ENCODE peak calls at places on chromosomes 3 and 15, in seven cellular contexts. One of them, this sample, is unnamed.

GRCh38 chr3:197494366-197495058 is 61.3 kb downstream of the BDH1 start:
- DNase-seq in right lobe of liver: no peak
- DNase-seq in GM12865: no peak
- DNase-seq in NB4: no peak
- DNase-seq in fibroblast of the aortic adventitia: peak
- DNase-seq in K562: no peak
- DNase-seq in H1: no peak
- DNase-seq in this sample: no peak

GRCh38 chr3:58874248-58874741 is 175.5 kb downstream of the CFAP20DC start:
- DNase-seq in K562: no peak
- DNase-seq in NB4: no peak
- DNase-seq in right lobe of liver: no peak
- DNase-seq in GM12865: peak
- DNase-seq in fibroblast of the aortic adventitia: no peak
- DNase-seq in H1: no peak
- DNase-seq in this sample: peak

GRCh38 chr15:82093774-82094211 is 48.0 kb upstream of the MEX3B start:
- DNase-seq in NB4: peak
- DNase-seq in fibroblast of the aortic adventitia: peak
- DNase-seq in GM12865: no peak
- DNase-seq in right lobe of liver: no peak
- DNase-seq in K562: peak
- DNase-seq in H1: no peak
- DNase-seq in this sample: peak

GRCh38 chr3:146037697-146038096 is 123.3 kb downstream of the PLOD2 start:
- DNase-seq in H1: no peak
- DNase-seq in right lobe of liver: no peak
- DNase-seq in K562: no peak
- DNase-seq in fibroblast of the aortic adventitia: no peak
- DNase-seq in GM12865: no peak
- DNase-seq in NB4: no peak
- DNase-seq in this sample: peak

GRCh38 chr3:189773056-189773455 is 141.9 kb downstream of the TP63 start:
- DNase-seq in K562: no peak
- DNase-seq in H1: no peak
- DNase-seq in GM12865: no peak
- DNase-seq in fibroblast of the aortic adventitia: peak
- DNase-seq in NB4: no peak
- DNase-seq in right lobe of liver: no peak
- DNase-seq in this sample: peak

GRCh38 chr3:167209011-167209410 is 171.1 kb downstream of the ZBBX start:
- DNase-seq in NB4: no peak
- DNase-seq in right lobe of liver: no peak
- DNase-seq in K562: no peak
- DNase-seq in H1: no peak
- DNase-seq in GM12865: no peak
- DNase-seq in fibroblast of the aortic adventitia: no peak
- DNase-seq in this sample: no peak

GRCh38 chr3:40800343-40800742 is 275.6 kb downstream of the ZNF621 start:
- DNase-seq in H1: peak
- DNase-seq in NB4: peak
- DNase-seq in K562: no peak
- DNase-seq in GM12865: peak
- DNase-seq in fibroblast of the aortic adventitia: peak
- DNase-seq in right lobe of liver: no peak
- DNase-seq in this sample: no peak

GRCh38 chr15:85733415-85733814 is 61.3 kb downstream of the KLHL25 start:
- DNase-seq in H1: no peak
- DNase-seq in NB4: no peak
- DNase-seq in GM12865: no peak
- DNase-seq in right lobe of liver: no peak
- DNase-seq in fibroblast of the aortic adventitia: peak
- DNase-seq in K562: no peak
- DNase-seq in this sample: no peak

GRCh38 chr3:35639251-35640185 is at the start of gene ARPP21:
- DNase-seq in NB4: peak
- DNase-seq in GM12865: no peak
- DNase-seq in K562: no peak
- DNase-seq in fibroblast of the aortic adventitia: peak
- DNase-seq in H1: no peak
- DNase-seq in right lobe of liver: peak
- DNase-seq in this sample: peak

GRCh38 chr3:170485696-170486095 is 67.0 kb downstream of the CLDN11 start:
- DNase-seq in K562: no peak
- DNase-seq in NB4: no peak
- DNase-seq in fibroblast of the aortic adventitia: no peak
- DNase-seq in right lobe of liver: no peak
- DNase-seq in GM12865: no peak
- DNase-seq in H1: no peak
- DNase-seq in this sample: no peak

GRCh38 chr3:125271127-125271526 is 58.6 kb upstream of the SLC12A8 start:
- DNase-seq in K562: no peak
- DNase-seq in fibroblast of the aortic adventitia: no peak
- DNase-seq in right lobe of liver: no peak
- DNase-seq in H1: no peak
- DNase-seq in GM12865: no peak
- DNase-seq in NB4: peak
- DNase-seq in this sample: no peak

GRCh38 chr3:112605285-112605684 is 35.7 kb downstream of the CCDC80 start:
- DNase-seq in K562: no peak
- DNase-seq in right lobe of liver: no peak
- DNase-seq in fibroblast of the aortic adventitia: peak
- DNase-seq in GM12865: no peak
- DNase-seq in NB4: no peak
- DNase-seq in H1: no peak
- DNase-seq in this sample: peak

GRCh38 chr3:64783200-64783599 is 95.4 kb upstream of the ADAMTS9 start:
- DNase-seq in right lobe of liver: no peak
- DNase-seq in H1: no peak
- DNase-seq in GM12865: no peak
- DNase-seq in NB4: no peak
- DNase-seq in K562: no peak
- DNase-seq in fibroblast of the aortic adventitia: no peak
- DNase-seq in this sample: no peak
- TF ChIP-seq CTCF in right lobe of liver: no peak
- TF ChIP-seq CTCF in H1: no peak
- TF ChIP-seq CTCF in GM12865: no peak
- TF ChIP-seq CTCF in NB4: no peak
- TF ChIP-seq CTCF in K562: no peak
- TF ChIP-seq CTCF in fibroblast of the aortic adventitia: no peak
- TF ChIP-seq CTCF in this sample: no peak

GRCh38 chr3:149527531-149528343 is 53.2 kb downstream of the TM4SF4 start:
- DNase-seq in H1: no peak
- DNase-seq in GM12865: no peak
- DNase-seq in NB4: no peak
- DNase-seq in K562: no peak
- DNase-seq in fibroblast of the aortic adventitia: no peak
- DNase-seq in right lobe of liver: no peak
- DNase-seq in this sample: no peak
- H3K4me3 ChIP-seq in H1: no peak
- H3K4me3 ChIP-seq in GM12865: no peak
- H3K4me3 ChIP-seq in NB4: no peak
- H3K4me3 ChIP-seq in K562: no peak
- H3K4me3 ChIP-seq in fibroblast of the aortic adventitia: no peak
- H3K4me3 ChIP-seq in right lobe of liver: no peak
- H3K4me3 ChIP-seq in this sample: no peak

GRCh38 chr3:153161714-153162512 is at the start of gene RAP2B:
- DNase-seq in GM12865: peak
- DNase-seq in right lobe of liver: peak
- DNase-seq in K562: peak
- DNase-seq in fibroblast of the aortic adventitia: peak
- DNase-seq in NB4: peak
- DNase-seq in H1: peak
- DNase-seq in this sample: peak
- TF ChIP-seq CTCF in GM12865: no peak
- TF ChIP-seq CTCF in right lobe of liver: no peak
- TF ChIP-seq CTCF in K562: no peak
- TF ChIP-seq CTCF in fibroblast of the aortic adventitia: no peak
- TF ChIP-seq CTCF in NB4: no peak
- TF ChIP-seq CTCF in H1: no peak
- TF ChIP-seq CTCF in this sample: no peak

GRCh38 chr3:165075695-165076094 is 2.6 kb downstream of the SI start:
- DNase-seq in GM12865: no peak
- DNase-seq in NB4: no peak
- DNase-seq in H1: no peak
- DNase-seq in fibroblast of the aortic adventitia: no peak
- DNase-seq in K562: no peak
- DNase-seq in right lobe of liver: no peak
- DNase-seq in this sample: no peak

GRCh38 chr3:165070682-165071081 is 7.6 kb downstream of the SI start:
- DNase-seq in NB4: no peak
- DNase-seq in GM12865: no peak
- DNase-seq in fibroblast of the aortic adventitia: no peak
- DNase-seq in right lobe of liver: no peak
- DNase-seq in K562: no peak
- DNase-seq in H1: no peak
- DNase-seq in this sample: no peak
- H3K4me3 ChIP-seq in NB4: no peak
- H3K4me3 ChIP-seq in GM12865: no peak
- H3K4me3 ChIP-seq in fibroblast of the aortic adventitia: no peak
- H3K4me3 ChIP-seq in right lobe of liver: no peak
- H3K4me3 ChIP-seq in K562: no peak
- H3K4me3 ChIP-seq in H1: no peak
- H3K4me3 ChIP-seq in this sample: no peak

DNA sequence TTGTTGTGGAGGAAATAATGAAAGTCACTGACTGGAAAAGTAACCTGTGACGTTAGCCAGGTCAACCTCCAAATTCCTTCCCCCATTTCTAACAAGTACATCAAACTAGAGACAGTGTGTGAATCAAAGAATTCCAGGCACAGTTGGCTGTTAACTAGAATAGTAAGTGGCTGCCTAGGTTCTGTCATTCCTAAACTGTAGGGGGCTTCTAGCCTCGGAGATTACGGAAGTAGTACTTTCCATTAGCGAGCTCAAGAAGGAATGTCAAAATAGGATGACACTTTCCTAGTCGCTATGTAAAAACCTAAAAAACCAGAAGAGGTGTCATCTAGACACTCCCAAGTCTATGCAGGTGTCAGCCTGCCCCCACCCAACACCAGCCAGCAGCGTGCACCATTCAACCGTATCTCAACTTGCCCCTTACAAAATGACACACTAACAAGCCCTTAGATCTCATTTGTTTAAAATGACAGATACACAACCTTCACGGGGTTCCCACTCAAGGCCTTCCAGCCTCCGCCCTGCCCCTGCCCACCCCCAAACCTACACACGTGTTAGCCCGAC is 910 bp downstream of the INO80 start:
- DNase-seq in GM12865: peak
- DNase-seq in H1: no peak
- DNase-seq in NB4: peak
- DNase-seq in fibroblast of the aortic adventitia: peak
- DNase-seq in K562: peak
- DNase-seq in right lobe of liver: no peak
- DNase-seq in this sample: peak
- TF ChIP-seq CTCF in GM12865: no peak
- TF ChIP-seq CTCF in H1: no peak
- TF ChIP-seq CTCF in NB4: peak
- TF ChIP-seq CTCF in fibroblast of the aortic adventitia: peak
- TF ChIP-seq CTCF in K562: no peak
- TF ChIP-seq CTCF in right lobe of liver: no peak
- TF ChIP-seq CTCF in this sample: peak

GRCh38 chr3:142861926-142862325 is 27.0 kb downstream of the PCOLCE2 start:
- DNase-seq in fibroblast of the aortic adventitia: no peak
- DNase-seq in K562: no peak
- DNase-seq in GM12865: no peak
- DNase-seq in H1: no peak
- DNase-seq in NB4: no peak
- DNase-seq in right lobe of liver: no peak
- DNase-seq in this sample: no peak

GRCh38 chr3:142863010-142863787 is 25.7 kb downstream of the PCOLCE2 start:
- DNase-seq in right lobe of liver: no peak
- DNase-seq in NB4: peak
- DNase-seq in K562: no peak
- DNase-seq in H1: no peak
- DNase-seq in fibroblast of the aortic adventitia: peak
- DNase-seq in GM12865: no peak
- DNase-seq in this sample: peak

GRCh38 chr3:142866841-142867631 is 21.8 kb downstream of the PCOLCE2 start:
- DNase-seq in right lobe of liver: no peak
- DNase-seq in K562: no peak
- DNase-seq in H1: peak
- DNase-seq in NB4: peak
- DNase-seq in GM12865: no peak
- DNase-seq in fibroblast of the aortic adventitia: no peak
- DNase-seq in this sample: no peak

GRCh38 chr3:142863965-142864924 is 24.6 kb downstream of the PCOLCE2 start:
- DNase-seq in H1: no peak
- DNase-seq in fibroblast of the aortic adventitia: no peak
- DNase-seq in right lobe of liver: no peak
- DNase-seq in K562: no peak
- DNase-seq in NB4: peak
- DNase-seq in GM12865: no peak
- DNase-seq in this sample: no peak
- H3K4me3 ChIP-seq in H1: no peak
- H3K4me3 ChIP-seq in fibroblast of the aortic adventitia: no peak
- H3K4me3 ChIP-seq in right lobe of liver: no peak
- H3K4me3 ChIP-seq in K562: no peak
- H3K4me3 ChIP-seq in NB4: no peak
- H3K4me3 ChIP-seq in GM12865: no peak
- H3K4me3 ChIP-seq in this sample: no peak

GRCh38 chr15:36430280-36430679 is 149.1 kb upstream of the CDIN1 start:
- DNase-seq in fibroblast of the aortic adventitia: no peak
- DNase-seq in K562: no peak
- DNase-seq in right lobe of liver: no peak
- DNase-seq in H1: no peak
- DNase-seq in NB4: no peak
- DNase-seq in GM12865: no peak
- DNase-seq in this sample: no peak

GRCh38 chr15:36430721-36431265 is 148.6 kb upstream of the CDIN1 start:
- DNase-seq in right lobe of liver: no peak
- DNase-seq in K562: no peak
- DNase-seq in H1: no peak
- DNase-seq in NB4: no peak
- DNase-seq in GM12865: no peak
- DNase-seq in fibroblast of the aortic adventitia: no peak
- DNase-seq in this sample: no peak

GRCh38 chr15:36426696-36427095 is 152.7 kb upstream of the CDIN1 start:
- DNase-seq in NB4: no peak
- DNase-seq in K562: no peak
- DNase-seq in H1: no peak
- DNase-seq in GM12865: no peak
- DNase-seq in fibroblast of the aortic adventitia: no peak
- DNase-seq in right lobe of liver: no peak
- DNase-seq in this sample: no peak

GRCh38 chr15:36429707-36430106 is 149.7 kb upstream of the CDIN1 start:
- DNase-seq in GM12865: no peak
- DNase-seq in H1: no peak
- DNase-seq in NB4: no peak
- DNase-seq in right lobe of liver: no peak
- DNase-seq in fibroblast of the aortic adventitia: no peak
- DNase-seq in K562: no peak
- DNase-seq in this sample: no peak

GRCh38 chr15:36428102-36428845 is 151.2 kb upstream of the CDIN1 start:
- DNase-seq in H1: peak
- DNase-seq in K562: peak
- DNase-seq in right lobe of liver: no peak
- DNase-seq in NB4: peak
- DNase-seq in GM12865: no peak
- DNase-seq in fibroblast of the aortic adventitia: peak
- DNase-seq in this sample: peak
- TF ChIP-seq CTCF in H1: no peak
- TF ChIP-seq CTCF in K562: no peak
- TF ChIP-seq CTCF in right lobe of liver: no peak
- TF ChIP-seq CTCF in NB4: no peak
- TF ChIP-seq CTCF in GM12865: no peak
- TF ChIP-seq CTCF in fibroblast of the aortic adventitia: no peak
- TF ChIP-seq CTCF in this sample: no peak